ENCODE peak calls at places on chromosomes 13 and 19, in nine cellular contexts. One of them, this sample, is unnamed.

GRCh38 chr19:15374796-15375440 is 4.7 kb downstream of the AKAP8 start:
- DNase-seq in heart right ventricle: peak
- DNase-seq in prostate gland: no peak
- DNase-seq in kidney epithelial cell: no peak
- DNase-seq in body of pancreas: no peak
- DNase-seq in lower lobe of right lung: no peak
- DNase-seq in tibial nerve: no peak
- DNase-seq in heart left ventricle: peak
- DNase-seq in left ventricle myocardium inferior: peak
- DNase-seq in this sample: no peak

GRCh38 chr13:37340911-37341670 is 235.6 kb upstream of the CSNK1A1L start:
- DNase-seq in heart right ventricle: no peak
- DNase-seq in prostate gland: no peak
- DNase-seq in kidney epithelial cell: no peak
- DNase-seq in body of pancreas: no peak
- DNase-seq in lower lobe of right lung: no peak
- DNase-seq in tibial nerve: no peak
- DNase-seq in heart left ventricle: no peak
- DNase-seq in left ventricle myocardium inferior: no peak
- DNase-seq in this sample: no peak

GRCh38 chr13:75798353-75799245 is 162.5 kb downstream of the LMO7 start:
- DNase-seq in heart right ventricle: no peak
- DNase-seq in prostate gland: no peak
- DNase-seq in kidney epithelial cell: no peak
- DNase-seq in body of pancreas: no peak
- DNase-seq in lower lobe of right lung: no peak
- DNase-seq in tibial nerve: no peak
- DNase-seq in heart left ventricle: no peak
- DNase-seq in left ventricle myocardium inferior: no peak
- DNase-seq in this sample: no peak

GRCh38 chr19:55454787-55455243 is 6.6 kb downstream of the ISOC2 start:
- DNase-seq in heart right ventricle: no peak
- DNase-seq in prostate gland: no peak
- DNase-seq in kidney epithelial cell: no peak
- DNase-seq in body of pancreas: no peak
- DNase-seq in lower lobe of right lung: no peak
- DNase-seq in tibial nerve: no peak
- DNase-seq in heart left ventricle: no peak
- DNase-seq in left ventricle myocardium inferior: no peak
- DNase-seq in this sample: no peak

GRCh38 chr19:7987084-7987768 is 18.2 kb downstream of the ELAVL1 start:
- DNase-seq in heart right ventricle: no peak
- DNase-seq in prostate gland: no peak
- DNase-seq in kidney epithelial cell: no peak
- DNase-seq in body of pancreas: no peak
- DNase-seq in lower lobe of right lung: no peak
- DNase-seq in tibial nerve: no peak
- DNase-seq in heart left ventricle: no peak
- DNase-seq in left ventricle myocardium inferior: no peak
- DNase-seq in this sample: no peak

GRCh38 chr13:53015044-53015443 is 13.6 kb upstream of the OLFM4 start:
- DNase-seq in heart right ventricle: no peak
- DNase-seq in prostate gland: no peak
- DNase-seq in kidney epithelial cell: no peak
- DNase-seq in body of pancreas: no peak
- DNase-seq in lower lobe of right lung: no peak
- DNase-seq in tibial nerve: no peak
- DNase-seq in heart left ventricle: no peak
- DNase-seq in left ventricle myocardium inferior: no peak
- DNase-seq in this sample: no peak

GRCh38 chr13:30968734-30969335 is 36.4 kb downstream of the TEX26 start:
- DNase-seq in heart right ventricle: no peak
- DNase-seq in prostate gland: no peak
- DNase-seq in kidney epithelial cell: no peak
- DNase-seq in body of pancreas: no peak
- DNase-seq in lower lobe of right lung: no peak
- DNase-seq in tibial nerve: no peak
- DNase-seq in heart left ventricle: no peak
- DNase-seq in left ventricle myocardium inferior: no peak
- DNase-seq in this sample: no peak

GRCh38 chr13:36870050-36870692 is 49.9 kb downstream of the SMAD9 start:
- DNase-seq in heart right ventricle: no peak
- DNase-seq in prostate gland: no peak
- DNase-seq in kidney epithelial cell: no peak
- DNase-seq in body of pancreas: no peak
- DNase-seq in lower lobe of right lung: no peak
- DNase-seq in tibial nerve: no peak
- DNase-seq in heart left ventricle: no peak
- DNase-seq in left ventricle myocardium inferior: no peak
- DNase-seq in this sample: no peak

GRCh38 chr13:80441968-80442367 is 101.0 kb upstream of the SPRY2 start:
- DNase-seq in heart right ventricle: no peak
- DNase-seq in prostate gland: no peak
- DNase-seq in kidney epithelial cell: no peak
- DNase-seq in body of pancreas: no peak
- DNase-seq in lower lobe of right lung: no peak
- DNase-seq in tibial nerve: no peak
- DNase-seq in heart left ventricle: no peak
- DNase-seq in left ventricle myocardium inferior: no peak
- DNase-seq in this sample: no peak

GRCh38 chr19:50380767-50381166 is 3.4 kb upstream of the POLD1 start:
- DNase-seq in heart right ventricle: no peak
- DNase-seq in prostate gland: no peak
- DNase-seq in kidney epithelial cell: no peak
- DNase-seq in body of pancreas: no peak
- DNase-seq in lower lobe of right lung: peak
- DNase-seq in tibial nerve: no peak
- DNase-seq in heart left ventricle: peak
- DNase-seq in left ventricle myocardium inferior: no peak
- DNase-seq in this sample: no peak

GRCh38 chr19:6802336-6803035 is 30.0 kb downstream of the VAV1 start:
- DNase-seq in heart right ventricle: peak
- DNase-seq in prostate gland: no peak
- DNase-seq in kidney epithelial cell: no peak
- DNase-seq in body of pancreas: peak
- DNase-seq in lower lobe of right lung: peak
- DNase-seq in tibial nerve: no peak
- DNase-seq in heart left ventricle: peak
- DNase-seq in left ventricle myocardium inferior: peak
- DNase-seq in this sample: no peak

GRCh38 chr13:42996584-42996983 is 4.5 kb upstream of the EPSTI1 start:
- DNase-seq in heart right ventricle: no peak
- DNase-seq in prostate gland: no peak
- DNase-seq in kidney epithelial cell: peak
- DNase-seq in body of pancreas: no peak
- DNase-seq in lower lobe of right lung: no peak
- DNase-seq in tibial nerve: no peak
- DNase-seq in heart left ventricle: no peak
- DNase-seq in left ventricle myocardium inferior: no peak
- DNase-seq in this sample: peak

GRCh38 chr19:30784850-30785459 is 412.8 kb downstream of the ZNF536 start:
- DNase-seq in heart right ventricle: peak
- DNase-seq in prostate gland: peak
- DNase-seq in kidney epithelial cell: no peak
- DNase-seq in body of pancreas: peak
- DNase-seq in lower lobe of right lung: peak
- DNase-seq in tibial nerve: peak
- DNase-seq in heart left ventricle: peak
- DNase-seq in left ventricle myocardium inferior: peak
- DNase-seq in this sample: no peak

GRCh38 chr19:55440411-55441105 is 2.5 kb downstream of the SHISA7 start:
- DNase-seq in heart right ventricle: no peak
- DNase-seq in prostate gland: no peak
- DNase-seq in kidney epithelial cell: no peak
- DNase-seq in body of pancreas: no peak
- DNase-seq in lower lobe of right lung: no peak
- DNase-seq in tibial nerve: no peak
- DNase-seq in heart left ventricle: no peak
- DNase-seq in left ventricle myocardium inferior: no peak
- DNase-seq in this sample: no peak

GRCh38 chr13:112234131-112234875 is 141.9 kb upstream of the SPACA7 start:
- DNase-seq in heart right ventricle: no peak
- DNase-seq in prostate gland: no peak
- DNase-seq in kidney epithelial cell: no peak
- DNase-seq in body of pancreas: no peak
- DNase-seq in lower lobe of right lung: no peak
- DNase-seq in tibial nerve: no peak
- DNase-seq in heart left ventricle: no peak
- DNase-seq in left ventricle myocardium inferior: no peak
- DNase-seq in this sample: no peak

DNA sequence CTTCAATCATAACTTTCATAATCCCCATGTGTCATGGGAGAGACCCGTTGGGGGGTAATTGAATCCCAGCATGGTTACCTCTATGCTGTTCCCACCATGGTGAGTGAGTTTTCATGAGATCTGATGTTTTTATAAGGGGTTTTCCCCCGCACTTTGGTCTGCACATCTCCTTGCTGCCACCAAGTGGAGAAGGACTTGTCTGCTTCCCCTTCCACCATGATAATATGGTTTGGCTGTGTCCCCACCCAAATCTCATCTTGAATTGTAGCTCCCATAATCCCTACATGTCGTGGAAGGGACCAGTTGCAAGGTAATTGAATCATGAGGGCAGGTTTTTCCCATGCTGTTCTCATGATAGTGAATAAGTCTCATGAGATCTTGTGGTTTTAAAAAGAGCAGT is 524.9 kb downstream of the SLITRK5 start:
- DNase-seq in heart right ventricle: no peak
- DNase-seq in prostate gland: no peak
- DNase-seq in kidney epithelial cell: no peak
- DNase-seq in body of pancreas: no peak
- DNase-seq in lower lobe of right lung: no peak
- DNase-seq in tibial nerve: no peak
- DNase-seq in heart left ventricle: no peak
- DNase-seq in left ventricle myocardium inferior: no peak
- DNase-seq in this sample: no peak
- TF ChIP-seq CTCF in heart right ventricle: no peak
- TF ChIP-seq CTCF in prostate gland: no peak
- TF ChIP-seq CTCF in kidney epithelial cell: no peak
- TF ChIP-seq CTCF in body of pancreas: no peak
- TF ChIP-seq CTCF in lower lobe of right lung: no peak
- TF ChIP-seq CTCF in tibial nerve: no peak
- TF ChIP-seq CTCF in heart left ventricle: no peak
- TF ChIP-seq CTCF in left ventricle myocardium inferior: no peak
- TF ChIP-seq CTCF in this sample: no peak

GRCh38 chr19:38209671-38210457 is 14.2 kb downstream of the DPF1 start:
- DNase-seq in heart right ventricle: peak
- DNase-seq in prostate gland: peak
- DNase-seq in kidney epithelial cell: no peak
- DNase-seq in body of pancreas: peak
- DNase-seq in lower lobe of right lung: peak
- DNase-seq in tibial nerve: peak
- DNase-seq in heart left ventricle: peak
- DNase-seq in left ventricle myocardium inferior: peak
- DNase-seq in this sample: no peak
- H3K4me3 ChIP-seq in heart right ventricle: peak
- H3K4me3 ChIP-seq in prostate gland: peak
- H3K4me3 ChIP-seq in kidney epithelial cell: no peak
- H3K4me3 ChIP-seq in body of pancreas: no peak
- H3K4me3 ChIP-seq in lower lobe of right lung: peak
- H3K4me3 ChIP-seq in tibial nerve: peak
- H3K4me3 ChIP-seq in heart left ventricle: peak
- H3K4me3 ChIP-seq in left ventricle myocardium inferior: peak
- H3K4me3 ChIP-seq in this sample: peak

GRCh38 chr19:48955308-48955958 is 758 bp downstream of the BAX start:
- DNase-seq in heart right ventricle: no peak
- DNase-seq in prostate gland: no peak
- DNase-seq in kidney epithelial cell: no peak
- DNase-seq in body of pancreas: no peak
- DNase-seq in lower lobe of right lung: no peak
- DNase-seq in tibial nerve: no peak
- DNase-seq in heart left ventricle: no peak
- DNase-seq in left ventricle myocardium inferior: no peak
- DNase-seq in this sample: no peak
- TF ChIP-seq CTCF in heart right ventricle: no peak
- TF ChIP-seq CTCF in prostate gland: no peak
- TF ChIP-seq CTCF in kidney epithelial cell: no peak
- TF ChIP-seq CTCF in body of pancreas: no peak
- TF ChIP-seq CTCF in lower lobe of right lung: no peak
- TF ChIP-seq CTCF in tibial nerve: no peak
- TF ChIP-seq CTCF in heart left ventricle: no peak
- TF ChIP-seq CTCF in left ventricle myocardium inferior: no peak
- TF ChIP-seq CTCF in this sample: no peak

GRCh38 chr13:51765142-51765515 is 38.8 kb downstream of the DHRS12 start:
- DNase-seq in heart right ventricle: no peak
- DNase-seq in prostate gland: no peak
- DNase-seq in kidney epithelial cell: no peak
- DNase-seq in body of pancreas: no peak
- DNase-seq in lower lobe of right lung: no peak
- DNase-seq in tibial nerve: no peak
- DNase-seq in heart left ventricle: no peak
- DNase-seq in left ventricle myocardium inferior: no peak
- DNase-seq in this sample: no peak

GRCh38 chr13:51767100-51767499 is 36.9 kb downstream of the DHRS12 start:
- DNase-seq in heart right ventricle: no peak
- DNase-seq in prostate gland: no peak
- DNase-seq in kidney epithelial cell: no peak
- DNase-seq in body of pancreas: no peak
- DNase-seq in lower lobe of right lung: no peak
- DNase-seq in tibial nerve: no peak
- DNase-seq in heart left ventricle: no peak
- DNase-seq in left ventricle myocardium inferior: no peak
- DNase-seq in this sample: no peak

GRCh38 chr13:51761638-51762350 is 42.2 kb downstream of the DHRS12 start:
- DNase-seq in heart right ventricle: no peak
- DNase-seq in prostate gland: no peak
- DNase-seq in kidney epithelial cell: no peak
- DNase-seq in body of pancreas: no peak
- DNase-seq in lower lobe of right lung: no peak
- DNase-seq in tibial nerve: no peak
- DNase-seq in heart left ventricle: no peak
- DNase-seq in left ventricle myocardium inferior: peak
- DNase-seq in this sample: no peak

GRCh38 chr13:51763486-51763885 is 40.5 kb downstream of the DHRS12 start:
- DNase-seq in heart right ventricle: no peak
- DNase-seq in prostate gland: no peak
- DNase-seq in kidney epithelial cell: no peak
- DNase-seq in body of pancreas: no peak
- DNase-seq in lower lobe of right lung: no peak
- DNase-seq in tibial nerve: no peak
- DNase-seq in heart left ventricle: no peak
- DNase-seq in left ventricle myocardium inferior: no peak
- DNase-seq in this sample: no peak

GRCh38 chr13:51764184-51765141 is 39.5 kb downstream of the DHRS12 start:
- DNase-seq in heart right ventricle: peak
- DNase-seq in prostate gland: no peak
- DNase-seq in kidney epithelial cell: peak
- DNase-seq in body of pancreas: peak
- DNase-seq in lower lobe of right lung: no peak
- DNase-seq in tibial nerve: peak
- DNase-seq in heart left ventricle: peak
- DNase-seq in left ventricle myocardium inferior: peak
- DNase-seq in this sample: no peak
- H3K4me3 ChIP-seq in heart right ventricle: no peak
- H3K4me3 ChIP-seq in prostate gland: no peak
- H3K4me3 ChIP-seq in kidney epithelial cell: no peak
- H3K4me3 ChIP-seq in body of pancreas: no peak
- H3K4me3 ChIP-seq in lower lobe of right lung: peak
- H3K4me3 ChIP-seq in tibial nerve: no peak
- H3K4me3 ChIP-seq in heart left ventricle: no peak
- H3K4me3 ChIP-seq in left ventricle myocardium inferior: peak
- H3K4me3 ChIP-seq in this sample: no peak

This sample was measured in AG04449.